ENCODE peak calls at places on chromosomes 12 and 14, in seven cellular contexts. One of them, this sample, is unnamed.

GRCh38 chr12:55736780-55737580 is 5.9 kb upstream of the GDF11 start:
- DNase-seq in HL-60: peak; percentile 74
- DNase-seq in left colon: peak; percentile 87
- DNase-seq in ACHN: peak; percentile 87
- DNase-seq in GM13977: peak; percentile 59
- DNase-seq in GM04503: no peak
- DNase-seq in body of pancreas: peak; percentile 90
- DNase-seq in this sample: peak; percentile 47

GRCh38 chr12:102435827-102436436 is 44.4 kb downstream of the IGF1 start:
- DNase-seq in GM13977: no peak
- DNase-seq in body of pancreas: peak; percentile 49
- DNase-seq in GM04503: no peak
- DNase-seq in HL-60: no peak
- DNase-seq in left colon: no peak
- DNase-seq in ACHN: no peak
- DNase-seq in this sample: no peak

GRCh38 chr12:24069532-24070395 is 120.3 kb upstream of the SOX5 start:
- DNase-seq in ACHN: no peak
- DNase-seq in HL-60: no peak
- DNase-seq in GM04503: no peak
- DNase-seq in left colon: no peak
- DNase-seq in body of pancreas: peak; percentile 7
- DNase-seq in GM13977: no peak
- DNase-seq in this sample: no peak

GRCh38 chr12:65800928-65801327 is 23.4 kb upstream of the HMGA2 start:
- DNase-seq in GM04503: peak; percentile 25
- DNase-seq in GM13977: no peak
- DNase-seq in HL-60: no peak
- DNase-seq in ACHN: peak; percentile 88
- DNase-seq in body of pancreas: no peak
- DNase-seq in left colon: no peak
- DNase-seq in this sample: no peak

GRCh38 chr12:34398706-34399630 is 376.7 kb downstream of the ALG10 start:
- DNase-seq in ACHN: no peak
- DNase-seq in body of pancreas: peak; percentile 4
- DNase-seq in GM13977: peak; percentile 1
- DNase-seq in left colon: no peak
- DNase-seq in GM04503: no peak
- DNase-seq in HL-60: no peak
- DNase-seq in this sample: peak; percentile 15

GRCh38 chr14:100532916-100533630 is 54.1 kb downstream of the BEGAIN start:
- DNase-seq in GM13977: peak; percentile 10
- DNase-seq in GM04503: no peak
- DNase-seq in body of pancreas: peak; percentile 94
- DNase-seq in ACHN: no peak
- DNase-seq in left colon: peak; percentile 20
- DNase-seq in HL-60: peak; percentile 92
- DNase-seq in this sample: peak; percentile 16

GRCh38 chr14:64464695-64465094 is 604 bp upstream of the AKAP5 start:
- DNase-seq in HL-60: no peak
- DNase-seq in GM13977: no peak
- DNase-seq in ACHN: no peak
- DNase-seq in body of pancreas: no peak
- DNase-seq in left colon: no peak
- DNase-seq in GM04503: no peak
- DNase-seq in this sample: peak; percentile 40

GRCh38 chr14:78253986-78254385 is 83.8 kb downstream of the NRXN3 start:
- DNase-seq in left colon: no peak
- DNase-seq in GM13977: no peak
- DNase-seq in GM04503: no peak
- DNase-seq in body of pancreas: no peak
- DNase-seq in HL-60: no peak
- DNase-seq in ACHN: peak; percentile 84
- DNase-seq in this sample: peak; percentile 26

GRCh38 chr14:55645148-55645547 is 65.1 kb downstream of the KTN1 start:
- DNase-seq in ACHN: no peak
- DNase-seq in GM13977: no peak
- DNase-seq in HL-60: peak; percentile 30
- DNase-seq in GM04503: no peak
- DNase-seq in left colon: no peak
- DNase-seq in body of pancreas: no peak
- DNase-seq in this sample: no peak

GRCh38 chr12:12398026-12398859 is 41.4 kb downstream of the BORCS5 start:
- DNase-seq in GM04503: peak; percentile 94
- DNase-seq in HL-60: no peak
- DNase-seq in GM13977: no peak
- DNase-seq in body of pancreas: peak; percentile 64
- DNase-seq in ACHN: peak; percentile 42
- DNase-seq in left colon: no peak
- DNase-seq in this sample: no peak

GRCh38 chr12:132523576-132524331 is 33.8 kb downstream of the FBRSL1 start:
- DNase-seq in GM04503: peak; percentile 2
- DNase-seq in body of pancreas: peak; percentile 87
- DNase-seq in GM13977: peak; percentile 95
- DNase-seq in HL-60: peak; percentile 67
- DNase-seq in left colon: peak; percentile 85
- DNase-seq in ACHN: peak; percentile 83
- DNase-seq in this sample: peak; percentile 84

GRCh38 chr12:122871851-122872785 is 23.8 kb downstream of the VPS37B start:
- DNase-seq in HL-60: peak; percentile 86
- DNase-seq in body of pancreas: peak; percentile 61
- DNase-seq in left colon: peak; percentile 77
- DNase-seq in ACHN: no peak
- DNase-seq in GM13977: peak; percentile 63
- DNase-seq in GM04503: no peak
- DNase-seq in this sample: no peak

GRCh38 chr14:69574266-69574953 is at the start of gene CCDC177:
- DNase-seq in GM13977: peak; percentile 87
- DNase-seq in ACHN: peak; percentile 44
- DNase-seq in left colon: peak; percentile 76
- DNase-seq in HL-60: peak; percentile 25
- DNase-seq in body of pancreas: peak; percentile 70
- DNase-seq in GM04503: no peak
- DNase-seq in this sample: peak; percentile 68

GRCh38 chr12:49091836-49092085 is 2.8 kb downstream of the DHH start:
- DNase-seq in body of pancreas: no peak
- DNase-seq in GM04503: no peak
- DNase-seq in left colon: no peak
- DNase-seq in HL-60: no peak
- DNase-seq in GM13977: no peak
- DNase-seq in ACHN: no peak
- DNase-seq in this sample: no peak

GRCh38 chr12:58529897-58530296 is 390.4 kb downstream of the LRIG3 start:
- DNase-seq in HL-60: no peak
- DNase-seq in left colon: no peak
- DNase-seq in body of pancreas: no peak
- DNase-seq in ACHN: peak; percentile 65
- DNase-seq in GM13977: no peak
- DNase-seq in GM04503: peak; percentile 95
- DNase-seq in this sample: no peak

GRCh38 chr14:24430143-24430681 is 458 bp downstream of the KHNYN start:
- DNase-seq in GM13977: peak; percentile 90
- DNase-seq in GM04503: no peak
- DNase-seq in left colon: peak; percentile 86
- DNase-seq in body of pancreas: peak; percentile 71
- DNase-seq in ACHN: peak; percentile 64
- DNase-seq in HL-60: peak; percentile 58
- DNase-seq in this sample: no peak

GRCh38 chr12:108640802-108641445 is 7.2 kb upstream of the SELPLG start:
- DNase-seq in GM13977: no peak
- DNase-seq in GM04503: no peak
- DNase-seq in body of pancreas: peak; percentile 46
- DNase-seq in ACHN: no peak
- DNase-seq in HL-60: peak; percentile 36
- DNase-seq in left colon: peak; percentile 66
- DNase-seq in this sample: peak; percentile 38

This sample was measured in head of caudate nucleus.